ENCODE peak calls at places on chromosomes 4 and X, in ten cellular contexts. O, E, D, U, J, I, W, K, G and N are unnamed samples.

GRCh38 chr4:46274717-46275116 is 115.2 kb downstream of the GABRA2 start:
- DNase-seq in O (no peak), E (no peak), D (no peak), U (no peak), J (no peak), I (no peak), W (no peak), K (peak; percentile 1), G (no peak), N (no peak)

GRCh38 chrX:53116101-53116500 is 22.2 kb downstream of the KANTR start:
- DNase-seq in O (no peak), E (no peak), D (no peak), U (no peak), J (no peak), I (no peak), W (no peak), K (no peak), G (no peak), N (no peak)

GRCh38 chr4:26290276-26290675 is 30.5 kb upstream of the RBPJ start:
- DNase-seq in O (no peak), E (no peak), D (no peak), U (no peak), J (no peak), I (no peak), W (no peak), K (no peak), G (no peak), N (no peak)

GRCh38 chrX:150119323-150119722 is 181.0 kb upstream of the EOLA2 start:
- DNase-seq in O (no peak), E (peak; percentile 6), D (no peak), U (no peak), J (no peak), I (no peak), W (no peak), K (no peak), G (no peak), N (no peak)

GRCh38 chr4:143337600-143338287 is 1.1 kb downstream of the GAB1 start:
- DNase-seq in O (peak; percentile 25), E (peak; percentile 8), D (no peak), U (no peak), J (peak; percentile 23), I (no peak), W (peak; percentile 46), K (peak; percentile 57), G (no peak), N (peak; percentile 90)

GRCh38 chr4:112214397-112215264 is 17.0 kb upstream of the AP1AR start:
- DNase-seq in O (no peak), E (peak; percentile 7), D (no peak), U (no peak), J (no peak), I (no peak), W (no peak), K (peak; percentile 51), G (peak; percentile 36), N (no peak)

GRCh38 chrX:50594788-50595187 is 124.2 kb upstream of the DGKK start:
- DNase-seq in O (no peak), E (no peak), D (no peak), U (no peak), J (no peak), I (no peak), W (no peak), K (no peak), G (no peak), N (no peak)

GRCh38 chr4:87219648-87220093 is 747 bp downstream of the KLHL8 start:
- DNase-seq in O (peak; percentile 65), E (no peak), D (peak; percentile 9), U (peak; percentile 77), J (no peak), I (peak; percentile 53), W (peak; percentile 43), K (peak; percentile 52), G (peak; percentile 18), N (no peak)

GRCh38 chr4:127400736-127401346 is 231.9 kb upstream of the INTU start:
- DNase-seq in O (peak; percentile 58), E (no peak), D (peak; percentile 3), U (no peak), J (no peak), I (peak; percentile 25), W (peak; percentile 51), K (peak; percentile 60), G (peak; percentile 71), N (peak; percentile 52)

GRCh38 chr4:17358236-17358635 is 153.7 kb downstream of the QDPR start:
- DNase-seq in O (no peak), E (no peak), D (no peak), U (no peak), J (no peak), I (no peak), W (no peak), K (no peak), G (no peak), N (no peak)

GRCh38 chr4:55475394-55476243 is 71.1 kb downstream of the CLOCK start:
- DNase-seq in O (peak; percentile 41), E (no peak), D (no peak), U (no peak), J (no peak), I (no peak), W (no peak), K (no peak), G (peak; percentile 86), N (no peak)

GRCh38 chrX:153030801-153031200 is 25.5 kb upstream of the PNMA3 start:
- DNase-seq in O (no peak), E (no peak), D (no peak), U (no peak), J (no peak), I (no peak), W (no peak), K (no peak), G (no peak), N (no peak)

GRCh38 chr4:54764501-54764900 is 106.7 kb downstream of the KIT start:
- DNase-seq in O (no peak), E (no peak), D (no peak), U (no peak), J (no peak), I (no peak), W (no peak), K (peak; percentile 2), G (no peak), N (no peak)

GRCh38 chr4:155025762-155026457 is 182.5 kb upstream of the NPY2R start:
- DNase-seq in O (peak; percentile 31), E (no peak), D (peak; percentile 10), U (no peak), J (no peak), I (no peak), W (peak; percentile 32), K (no peak), G (peak; percentile 13), N (no peak)

GRCh38 chrX:11704725-11705495 is 39.2 kb upstream of the ARHGAP6 start:
- DNase-seq in O (no peak), E (no peak), D (no peak), U (no peak), J (no peak), I (no peak), W (no peak), K (no peak), G (no peak), N (no peak)

GRCh38 chr4:25031077-25031606 is 396 bp upstream of the LGI2 start:
- DNase-seq in O (no peak), E (no peak), D (peak; percentile 11), U (no peak), J (no peak), I (peak; percentile 38), W (no peak), K (no peak), G (no peak), N (no peak)

GRCh38 chr4:156889616-156890594 is 81.7 kb downstream of the PDGFC start:
- DNase-seq in O (no peak), E (no peak), D (no peak), U (no peak), J (no peak), I (no peak), W (peak; percentile 26), K (no peak), G (peak; percentile 68), N (peak; percentile 55)

GRCh38 chr4:128393111-128393704 is 105.6 kb upstream of the PGRMC2 start:
- DNase-seq in O (no peak), E (peak; percentile 86), D (peak; percentile 72), U (no peak), J (no peak), I (peak; percentile 20), W (no peak), K (no peak), G (peak; percentile 22), N (no peak)

GRCh38 chr4:147049940-147050852 is 104.5 kb upstream of the TTC29 start:
- DNase-seq in O (no peak), E (no peak), D (no peak), U (no peak), J (no peak), I (no peak), W (no peak), K (no peak), G (peak; percentile 72), N (no peak)

GRCh38 chr4:152575533-152575932 is 39.6 kb upstream of the FBXW7 start:
- DNase-seq in O (no peak), E (no peak), D (no peak), U (no peak), J (no peak), I (no peak), W (no peak), K (no peak), G (no peak), N (no peak)

GRCh38 chrX:106802388-106803275 is at the start of gene TBC1D8B:
- DNase-seq in O (no peak), E (peak; percentile 87), D (peak; percentile 40), U (peak; percentile 68), J (peak; percentile 11), I (peak; percentile 4), W (peak; percentile 84), K (peak; percentile 75), G (peak; percentile 89), N (peak; percentile 94)

GRCh38 chr4:76993787-76994641 is 44.5 kb downstream of the SEPTIN11 start:
- DNase-seq in O (peak; percentile 82), E (no peak), D (no peak), U (no peak), J (no peak), I (peak; percentile 40), W (no peak), K (peak; percentile 76), G (no peak), N (no peak)

GRCh38 chrX:32480019-32480418 is 731.3 kb downstream of the DMD start:
- DNase-seq in O (no peak), E (no peak), D (no peak), U (no peak), J (no peak), I (no peak), W (no peak), K (no peak), G (no peak), N (no peak)

GRCh38 chr4:168124008-168124641 is 31.8 kb downstream of the ANXA10 start:
- DNase-seq in O (no peak), E (no peak), D (no peak), U (no peak), J (no peak), I (no peak), W (no peak), K (no peak), G (peak; percentile 97), N (no peak)

GRCh38 chr4:14952352-14952751 is 49.9 kb upstream of the CPEB2 start:
- DNase-seq in O (no peak), E (no peak), D (no peak), U (no peak), J (no peak), I (no peak), W (no peak), K (no peak), G (no peak), N (no peak)

GRCh38 chr4:72390409-72390808 is 178.6 kb downstream of the ADAMTS3 start:
- DNase-seq in O (no peak), E (no peak), D (no peak), U (no peak), J (no peak), I (no peak), W (no peak), K (no peak), G (peak; percentile 52), N (no peak)

GRCh38 chrX:68794486-68794885 is 34.3 kb upstream of the EFNB1 start:
- DNase-seq in O (no peak), E (peak; percentile 1), D (no peak), U (no peak), J (no peak), I (no peak), W (no peak), K (no peak), G (no peak), N (no peak)

GRCh38 chr4:89296399-89296798 is 11.2 kb downstream of the GPRIN3 start:
- DNase-seq in O (no peak), E (no peak), D (no peak), U (no peak), J (no peak), I (no peak), W (no peak), K (no peak), G (no peak), N (no peak)